ENCODE peak calls at places on chromosomes 11 and 22, in nine cellular contexts. One of them, this sample, is unnamed.

GRCh38 chr22:34390400-34390799 is 470.1 kb upstream of the LARGE1 start:
- DNase-seq in NCI-H2081 treated with DMSO at 0.1 percent for 48 hours: no peak
- DNase-seq in nucleus accumbens: no peak
- DNase-seq in colonic mucosa: no peak
- DNase-seq in spleen: no peak
- DNase-seq in NCI-H1092: no peak
- DNase-seq in hepatocyte: no peak
- DNase-seq in neuronal stem cell: no peak
- DNase-seq in stimulated activated CD4-positive, alpha-beta T cell treated with anti-CD3 and anti-CD28 coated beads, Interleukin-4, amount 100 ng/mL, for 48 hours: no peak
- DNase-seq in this sample: no peak

GRCh38 chr22:19568337-19569311 is 44.4 kb upstream of the CLDN5 start:
- DNase-seq in spleen: no peak
- DNase-seq in hepatocyte: no peak
- DNase-seq in NCI-H1092: no peak
- DNase-seq in neuronal stem cell: no peak
- DNase-seq in NCI-H2081 treated with DMSO at 0.1 percent for 48 hours: no peak
- DNase-seq in colonic mucosa: no peak
- DNase-seq in nucleus accumbens: no peak
- DNase-seq in stimulated activated CD4-positive, alpha-beta T cell treated with anti-CD3 and anti-CD28 coated beads, Interleukin-4, amount 100 ng/mL, for 48 hours: no peak
- DNase-seq in this sample: no peak

GRCh38 chr11:15199693-15200092 is 85.0 kb downstream of the INSC start:
- DNase-seq in NCI-H2081 treated with DMSO at 0.1 percent for 48 hours: no peak
- DNase-seq in stimulated activated CD4-positive, alpha-beta T cell treated with anti-CD3 and anti-CD28 coated beads, Interleukin-4, amount 100 ng/mL, for 48 hours: no peak
- DNase-seq in spleen: no peak
- DNase-seq in neuronal stem cell: no peak
- DNase-seq in colonic mucosa: no peak
- DNase-seq in hepatocyte: no peak
- DNase-seq in NCI-H1092: peak
- DNase-seq in nucleus accumbens: no peak
- DNase-seq in this sample: no peak

GRCh38 chr11:75386912-75387311 is 12.4 kb upstream of the RPS3 start:
- DNase-seq in colonic mucosa: peak
- DNase-seq in NCI-H1092: no peak
- DNase-seq in hepatocyte: peak
- DNase-seq in stimulated activated CD4-positive, alpha-beta T cell treated with anti-CD3 and anti-CD28 coated beads, Interleukin-4, amount 100 ng/mL, for 48 hours: no peak
- DNase-seq in spleen: no peak
- DNase-seq in nucleus accumbens: no peak
- DNase-seq in NCI-H2081 treated with DMSO at 0.1 percent for 48 hours: no peak
- DNase-seq in neuronal stem cell: no peak
- DNase-seq in this sample: no peak

GRCh38 chr22:29225422-29226090 is 19.9 kb downstream of the EMID1 start:
- DNase-seq in NCI-H2081 treated with DMSO at 0.1 percent for 48 hours: no peak
- DNase-seq in NCI-H1092: peak
- DNase-seq in hepatocyte: peak
- DNase-seq in neuronal stem cell: no peak
- DNase-seq in spleen: peak
- DNase-seq in colonic mucosa: peak
- DNase-seq in nucleus accumbens: no peak
- DNase-seq in stimulated activated CD4-positive, alpha-beta T cell treated with anti-CD3 and anti-CD28 coated beads, Interleukin-4, amount 100 ng/mL, for 48 hours: no peak
- DNase-seq in this sample: peak

GRCh38 chr11:70625921-70626518 is 227.7 kb downstream of the CTTN start:
- DNase-seq in neuronal stem cell: no peak
- DNase-seq in hepatocyte: peak
- DNase-seq in colonic mucosa: no peak
- DNase-seq in stimulated activated CD4-positive, alpha-beta T cell treated with anti-CD3 and anti-CD28 coated beads, Interleukin-4, amount 100 ng/mL, for 48 hours: no peak
- DNase-seq in NCI-H1092: no peak
- DNase-seq in spleen: no peak
- DNase-seq in NCI-H2081 treated with DMSO at 0.1 percent for 48 hours: no peak
- DNase-seq in nucleus accumbens: peak
- DNase-seq in this sample: peak

GRCh38 chr11:17343907-17344306 is 7.7 kb upstream of the NCR3LG1 start:
- DNase-seq in NCI-H1092: no peak
- DNase-seq in stimulated activated CD4-positive, alpha-beta T cell treated with anti-CD3 and anti-CD28 coated beads, Interleukin-4, amount 100 ng/mL, for 48 hours: peak
- DNase-seq in hepatocyte: peak
- DNase-seq in nucleus accumbens: no peak
- DNase-seq in neuronal stem cell: no peak
- DNase-seq in spleen: no peak
- DNase-seq in colonic mucosa: no peak
- DNase-seq in NCI-H2081 treated with DMSO at 0.1 percent for 48 hours: no peak
- DNase-seq in this sample: no peak

GRCh38 chr11:104090767-104091166 is 54.3 kb downstream of the DDI1 start:
- DNase-seq in NCI-H1092: no peak
- DNase-seq in stimulated activated CD4-positive, alpha-beta T cell treated with anti-CD3 and anti-CD28 coated beads, Interleukin-4, amount 100 ng/mL, for 48 hours: no peak
- DNase-seq in spleen: no peak
- DNase-seq in neuronal stem cell: no peak
- DNase-seq in colonic mucosa: no peak
- DNase-seq in hepatocyte: no peak
- DNase-seq in nucleus accumbens: no peak
- DNase-seq in NCI-H2081 treated with DMSO at 0.1 percent for 48 hours: no peak
- DNase-seq in this sample: no peak

GRCh38 chr11:8293171-8293570 is 29.5 kb upstream of the LMO1 start:
- DNase-seq in hepatocyte: no peak
- DNase-seq in NCI-H2081 treated with DMSO at 0.1 percent for 48 hours: no peak
- DNase-seq in nucleus accumbens: no peak
- DNase-seq in colonic mucosa: no peak
- DNase-seq in stimulated activated CD4-positive, alpha-beta T cell treated with anti-CD3 and anti-CD28 coated beads, Interleukin-4, amount 100 ng/mL, for 48 hours: no peak
- DNase-seq in spleen: peak
- DNase-seq in NCI-H1092: no peak
- DNase-seq in neuronal stem cell: no peak
- DNase-seq in this sample: no peak

GRCh38 chr11:79206951-79207350 is 233.9 kb downstream of the TENM4 start:
- DNase-seq in NCI-H2081 treated with DMSO at 0.1 percent for 48 hours: no peak
- DNase-seq in spleen: no peak
- DNase-seq in stimulated activated CD4-positive, alpha-beta T cell treated with anti-CD3 and anti-CD28 coated beads, Interleukin-4, amount 100 ng/mL, for 48 hours: no peak
- DNase-seq in hepatocyte: no peak
- DNase-seq in nucleus accumbens: no peak
- DNase-seq in colonic mucosa: no peak
- DNase-seq in neuronal stem cell: no peak
- DNase-seq in NCI-H1092: no peak
- DNase-seq in this sample: no peak

GRCh38 chr22:41094036-41094435 is 1.6 kb downstream of the EP300 start:
- DNase-seq in neuronal stem cell: no peak
- DNase-seq in spleen: no peak
- DNase-seq in nucleus accumbens: peak
- DNase-seq in NCI-H2081 treated with DMSO at 0.1 percent for 48 hours: no peak
- DNase-seq in stimulated activated CD4-positive, alpha-beta T cell treated with anti-CD3 and anti-CD28 coated beads, Interleukin-4, amount 100 ng/mL, for 48 hours: no peak
- DNase-seq in NCI-H1092: no peak
- DNase-seq in hepatocyte: peak
- DNase-seq in colonic mucosa: peak
- DNase-seq in this sample: no peak